ENCODE peak calls at places on chromosomes 6 and 20, in nine cellular contexts. One of them, this sample, is unnamed.

GRCh38 chr6:114304304-114304887 is 38.4 kb downstream of the HS3ST5 start:
- DNase-seq in A549: no peak
- DNase-seq in lower leg skin: no peak
- DNase-seq in mucosa of descending colon: no peak
- DNase-seq in glutamatergic neuron: no peak
- DNase-seq in CD4-positive, alpha-beta T cell: no peak
- DNase-seq in heart right ventricle: no peak
- DNase-seq in tibial nerve: no peak
- DNase-seq in lower lobe of right lung: no peak
- DNase-seq in this sample: no peak

GRCh38 chr6:132456700-132457143 is 55.4 kb upstream of the MOXD1 start:
- DNase-seq in A549: no peak
- DNase-seq in lower leg skin: no peak
- DNase-seq in mucosa of descending colon: peak; percentile 24
- DNase-seq in glutamatergic neuron: peak; percentile 56
- DNase-seq in CD4-positive, alpha-beta T cell: no peak
- DNase-seq in heart right ventricle: peak; percentile 58
- DNase-seq in tibial nerve: no peak
- DNase-seq in lower lobe of right lung: peak; percentile 64
- DNase-seq in this sample: no peak

GRCh38 chr20:2817891-2818595 is 1.9 kb downstream of the TMEM239 start:
- DNase-seq in A549: no peak
- DNase-seq in lower leg skin: no peak
- DNase-seq in mucosa of descending colon: no peak
- DNase-seq in glutamatergic neuron: no peak
- DNase-seq in CD4-positive, alpha-beta T cell: no peak
- DNase-seq in heart right ventricle: no peak
- DNase-seq in tibial nerve: peak; percentile 45
- DNase-seq in lower lobe of right lung: no peak
- DNase-seq in this sample: no peak

GRCh38 chr6:136103763-136104311 is 146.3 kb downstream of the MTFR2 start:
- DNase-seq in A549: no peak
- DNase-seq in lower leg skin: no peak
- DNase-seq in mucosa of descending colon: peak; percentile 16
- DNase-seq in glutamatergic neuron: peak; percentile 32
- DNase-seq in CD4-positive, alpha-beta T cell: no peak
- DNase-seq in heart right ventricle: peak; percentile 89
- DNase-seq in tibial nerve: no peak
- DNase-seq in lower lobe of right lung: no peak
- DNase-seq in this sample: peak; percentile 55

GRCh38 chr6:124881898-124882579 is 80.2 kb upstream of the RNF217 start:
- DNase-seq in A549: no peak
- DNase-seq in lower leg skin: no peak
- DNase-seq in mucosa of descending colon: no peak
- DNase-seq in glutamatergic neuron: peak; percentile 21
- DNase-seq in CD4-positive, alpha-beta T cell: no peak
- DNase-seq in heart right ventricle: no peak
- DNase-seq in tibial nerve: no peak
- DNase-seq in lower lobe of right lung: no peak
- DNase-seq in this sample: no peak

GRCh38 chr6:139765825-139766285 is 391.4 kb upstream of the CITED2 start:
- DNase-seq in A549: peak; percentile 41
- DNase-seq in lower leg skin: no peak
- DNase-seq in mucosa of descending colon: no peak
- DNase-seq in glutamatergic neuron: no peak
- DNase-seq in CD4-positive, alpha-beta T cell: no peak
- DNase-seq in heart right ventricle: no peak
- DNase-seq in tibial nerve: no peak
- DNase-seq in lower lobe of right lung: no peak
- DNase-seq in this sample: no peak

GRCh38 chr6:127857051-127857637 is 43.7 kb downstream of the THEMIS start:
- DNase-seq in A549: no peak
- DNase-seq in lower leg skin: no peak
- DNase-seq in mucosa of descending colon: no peak
- DNase-seq in glutamatergic neuron: no peak
- DNase-seq in CD4-positive, alpha-beta T cell: no peak
- DNase-seq in heart right ventricle: no peak
- DNase-seq in tibial nerve: no peak
- DNase-seq in lower lobe of right lung: no peak
- DNase-seq in this sample: no peak

GRCh38 chr20:57195023-57195758 is 71.2 kb downstream of the BMP7 start:
- DNase-seq in A549: no peak
- DNase-seq in lower leg skin: peak; percentile 65
- DNase-seq in mucosa of descending colon: no peak
- DNase-seq in glutamatergic neuron: no peak
- DNase-seq in CD4-positive, alpha-beta T cell: no peak
- DNase-seq in heart right ventricle: no peak
- DNase-seq in tibial nerve: no peak
- DNase-seq in lower lobe of right lung: no peak
- DNase-seq in this sample: no peak

GRCh38 chr6:158039178-158039557 is 57.5 kb downstream of the SYNJ2 start:
- DNase-seq in A549: no peak
- DNase-seq in lower leg skin: no peak
- DNase-seq in mucosa of descending colon: no peak
- DNase-seq in glutamatergic neuron: no peak
- DNase-seq in CD4-positive, alpha-beta T cell: no peak
- DNase-seq in heart right ventricle: no peak
- DNase-seq in tibial nerve: no peak
- DNase-seq in lower lobe of right lung: peak; percentile 26
- DNase-seq in this sample: no peak

DNA sequence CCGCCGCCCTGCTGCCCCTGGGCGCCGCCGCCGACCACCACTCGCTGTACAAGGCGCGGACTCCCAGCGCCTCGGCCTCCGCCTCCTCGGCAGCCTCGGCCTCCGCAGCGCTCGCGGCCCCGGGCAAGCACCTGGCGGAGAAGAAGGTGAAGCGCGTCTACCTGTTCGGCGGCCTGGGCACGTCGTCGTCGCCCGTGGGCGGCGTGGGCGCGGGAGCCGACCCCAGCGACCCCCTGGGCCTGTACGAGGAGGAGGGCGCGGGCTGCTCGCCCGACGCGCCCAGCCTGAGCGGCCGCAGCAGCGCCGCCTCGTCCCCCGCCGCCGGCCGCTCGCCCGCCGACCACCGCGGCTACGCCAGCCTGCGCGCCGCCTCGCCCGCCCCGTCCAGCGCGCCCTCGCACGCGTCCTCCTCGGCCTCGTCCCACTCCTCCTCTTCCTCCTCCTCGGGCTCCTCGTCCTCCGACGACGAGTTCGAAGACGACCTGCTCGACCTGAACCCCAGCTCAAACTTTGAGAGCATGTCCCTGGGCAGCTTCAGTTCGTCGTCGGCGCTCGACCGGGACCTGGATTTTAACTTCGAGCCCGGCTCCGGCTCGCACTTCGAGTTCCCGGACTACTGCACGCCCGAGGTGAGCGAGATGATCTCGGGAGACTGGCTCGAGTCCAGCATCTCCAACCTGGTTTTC is 1.9 kb downstream of the SOX4 start:
- DNase-seq in A549: no peak
- DNase-seq in lower leg skin: peak; percentile 51
- DNase-seq in mucosa of descending colon: peak; percentile 58
- DNase-seq in glutamatergic neuron: no peak
- DNase-seq in CD4-positive, alpha-beta T cell: no peak
- DNase-seq in heart right ventricle: peak; percentile 39
- DNase-seq in tibial nerve: peak; percentile 18
- DNase-seq in lower lobe of right lung: peak; percentile 66
- DNase-seq in this sample: peak; percentile 56
- TF ChIP-seq CTCF in A549: no peak
- TF ChIP-seq CTCF in lower leg skin: no peak
- TF ChIP-seq CTCF in mucosa of descending colon: no peak
- TF ChIP-seq CTCF in glutamatergic neuron: no peak
- TF ChIP-seq CTCF in CD4-positive, alpha-beta T cell: no peak
- TF ChIP-seq CTCF in heart right ventricle: no peak
- TF ChIP-seq CTCF in tibial nerve: peak; percentile 4
- TF ChIP-seq CTCF in lower lobe of right lung: no peak
- TF ChIP-seq CTCF in this sample: peak; percentile 12

GRCh38 chr6:14524319-14524718 is 406.7 kb downstream of the CD83 start:
- DNase-seq in A549: no peak
- DNase-seq in lower leg skin: peak; percentile 56
- DNase-seq in mucosa of descending colon: peak; percentile 14
- DNase-seq in glutamatergic neuron: no peak
- DNase-seq in CD4-positive, alpha-beta T cell: no peak
- DNase-seq in heart right ventricle: peak; percentile 37
- DNase-seq in tibial nerve: no peak
- DNase-seq in lower lobe of right lung: no peak
- DNase-seq in this sample: peak; percentile 18

GRCh38 chr6:14518515-14519217 is 401.1 kb downstream of the CD83 start:
- DNase-seq in A549: no peak
- DNase-seq in lower leg skin: no peak
- DNase-seq in mucosa of descending colon: no peak
- DNase-seq in glutamatergic neuron: peak; percentile 41
- DNase-seq in CD4-positive, alpha-beta T cell: no peak
- DNase-seq in heart right ventricle: peak; percentile 38
- DNase-seq in tibial nerve: no peak
- DNase-seq in lower lobe of right lung: no peak
- DNase-seq in this sample: peak; percentile 26

GRCh38 chr6:14520029-14520428 is 402.5 kb downstream of the CD83 start:
- DNase-seq in A549: no peak
- DNase-seq in lower leg skin: no peak
- DNase-seq in mucosa of descending colon: no peak
- DNase-seq in glutamatergic neuron: no peak
- DNase-seq in CD4-positive, alpha-beta T cell: no peak
- DNase-seq in heart right ventricle: no peak
- DNase-seq in tibial nerve: no peak
- DNase-seq in lower lobe of right lung: no peak
- DNase-seq in this sample: no peak

GRCh38 chr6:14520536-14520935 is 403.0 kb downstream of the CD83 start:
- DNase-seq in A549: no peak
- DNase-seq in lower leg skin: no peak
- DNase-seq in mucosa of descending colon: no peak
- DNase-seq in glutamatergic neuron: no peak
- DNase-seq in CD4-positive, alpha-beta T cell: no peak
- DNase-seq in heart right ventricle: no peak
- DNase-seq in tibial nerve: no peak
- DNase-seq in lower lobe of right lung: no peak
- DNase-seq in this sample: no peak

GRCh38 chr6:14521141-14521540 is 403.6 kb downstream of the CD83 start:
- DNase-seq in A549: no peak
- DNase-seq in lower leg skin: no peak
- DNase-seq in mucosa of descending colon: no peak
- DNase-seq in glutamatergic neuron: no peak
- DNase-seq in CD4-positive, alpha-beta T cell: no peak
- DNase-seq in heart right ventricle: no peak
- DNase-seq in tibial nerve: no peak
- DNase-seq in lower lobe of right lung: no peak
- DNase-seq in this sample: no peak
- TF ChIP-seq CTCF in A549: no peak
- TF ChIP-seq CTCF in lower leg skin: no peak
- TF ChIP-seq CTCF in mucosa of descending colon: no peak
- TF ChIP-seq CTCF in glutamatergic neuron: no peak
- TF ChIP-seq CTCF in CD4-positive, alpha-beta T cell: no peak
- TF ChIP-seq CTCF in heart right ventricle: no peak
- TF ChIP-seq CTCF in tibial nerve: no peak
- TF ChIP-seq CTCF in lower lobe of right lung: no peak
- TF ChIP-seq CTCF in this sample: no peak

GRCh38 chr6:13428528-13429405 is 58.6 kb downstream of the GFOD1 start:
- DNase-seq in A549: no peak
- DNase-seq in lower leg skin: no peak
- DNase-seq in mucosa of descending colon: no peak
- DNase-seq in glutamatergic neuron: no peak
- DNase-seq in CD4-positive, alpha-beta T cell: no peak
- DNase-seq in heart right ventricle: no peak
- DNase-seq in tibial nerve: no peak
- DNase-seq in lower lobe of right lung: no peak
- DNase-seq in this sample: no peak
- TF ChIP-seq CTCF in A549: no peak
- TF ChIP-seq CTCF in lower leg skin: no peak
- TF ChIP-seq CTCF in mucosa of descending colon: no peak
- TF ChIP-seq CTCF in glutamatergic neuron: no peak
- TF ChIP-seq CTCF in CD4-positive, alpha-beta T cell: no peak
- TF ChIP-seq CTCF in heart right ventricle: no peak
- TF ChIP-seq CTCF in tibial nerve: no peak
- TF ChIP-seq CTCF in lower lobe of right lung: peak; percentile 3
- TF ChIP-seq CTCF in this sample: no peak

GRCh38 chr6:7629321-7629720 is 39.3 kb downstream of the SNRNP48 start:
- DNase-seq in A549: no peak
- DNase-seq in lower leg skin: no peak
- DNase-seq in mucosa of descending colon: no peak
- DNase-seq in glutamatergic neuron: no peak
- DNase-seq in CD4-positive, alpha-beta T cell: no peak
- DNase-seq in heart right ventricle: no peak
- DNase-seq in tibial nerve: no peak
- DNase-seq in lower lobe of right lung: no peak
- DNase-seq in this sample: no peak

GRCh38 chr6:7628915-7629314 is 38.9 kb downstream of the SNRNP48 start:
- DNase-seq in A549: no peak
- DNase-seq in lower leg skin: no peak
- DNase-seq in mucosa of descending colon: no peak
- DNase-seq in glutamatergic neuron: no peak
- DNase-seq in CD4-positive, alpha-beta T cell: no peak
- DNase-seq in heart right ventricle: peak; percentile 31
- DNase-seq in tibial nerve: no peak
- DNase-seq in lower lobe of right lung: no peak
- DNase-seq in this sample: no peak

GRCh38 chr6:7628479-7628878 is 38.5 kb downstream of the SNRNP48 start:
- DNase-seq in A549: no peak
- DNase-seq in lower leg skin: no peak
- DNase-seq in mucosa of descending colon: no peak
- DNase-seq in glutamatergic neuron: no peak
- DNase-seq in CD4-positive, alpha-beta T cell: no peak
- DNase-seq in heart right ventricle: no peak
- DNase-seq in tibial nerve: no peak
- DNase-seq in lower lobe of right lung: no peak
- DNase-seq in this sample: no peak

GRCh38 chr6:7621761-7622160 is 31.8 kb downstream of the SNRNP48 start:
- DNase-seq in A549: no peak
- DNase-seq in lower leg skin: no peak
- DNase-seq in mucosa of descending colon: no peak
- DNase-seq in glutamatergic neuron: no peak
- DNase-seq in CD4-positive, alpha-beta T cell: no peak
- DNase-seq in heart right ventricle: no peak
- DNase-seq in tibial nerve: no peak
- DNase-seq in lower lobe of right lung: no peak
- DNase-seq in this sample: no peak

DNA sequence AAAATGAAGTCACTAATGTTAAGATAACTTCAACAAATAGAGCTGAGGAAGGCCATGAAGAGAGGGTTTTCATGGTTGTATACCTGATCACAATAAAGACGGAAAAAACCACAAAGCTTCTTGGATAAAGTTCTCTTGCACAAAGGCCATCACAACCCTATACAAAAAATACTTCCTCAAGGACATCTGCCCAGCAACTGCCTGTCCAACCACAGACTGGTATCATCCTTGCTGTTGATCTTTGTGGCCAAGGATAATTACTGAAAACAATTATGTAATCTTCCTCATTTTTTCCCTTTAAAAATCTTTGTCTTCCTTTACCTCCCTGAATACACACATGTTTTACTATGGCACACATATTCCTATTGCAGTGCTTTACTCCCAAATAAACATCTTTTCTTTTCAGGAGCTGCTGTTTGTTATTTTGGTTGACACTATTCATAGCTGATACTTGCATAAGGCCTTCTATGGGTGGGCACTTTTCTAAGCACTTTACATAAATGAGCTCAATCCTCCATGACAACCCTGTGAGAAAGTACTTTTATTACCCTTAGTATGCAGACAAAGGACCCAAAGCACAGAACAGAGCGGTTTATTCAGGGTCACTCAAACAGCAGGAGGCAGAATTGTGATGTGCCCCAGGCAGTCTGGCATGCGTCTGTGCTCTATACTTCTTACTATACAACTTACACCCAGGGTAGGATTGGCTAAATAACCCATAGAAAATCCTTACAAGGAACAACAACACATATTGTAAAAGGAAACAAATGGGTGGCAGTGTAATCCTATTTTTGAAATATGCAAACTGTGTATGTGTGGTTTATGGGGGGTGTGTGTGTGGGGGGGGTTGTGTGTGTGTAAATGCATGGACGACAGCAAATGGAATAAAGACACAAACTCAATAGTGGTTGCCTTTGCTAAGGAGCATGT is 35.0 kb downstream of the SNRNP48 start:
- DNase-seq in A549: no peak
- DNase-seq in lower leg skin: no peak
- DNase-seq in mucosa of descending colon: no peak
- DNase-seq in glutamatergic neuron: no peak
- DNase-seq in CD4-positive, alpha-beta T cell: no peak
- DNase-seq in heart right ventricle: no peak
- DNase-seq in tibial nerve: no peak
- DNase-seq in lower lobe of right lung: no peak
- DNase-seq in this sample: no peak
- TF ChIP-seq CTCF in A549: peak; percentile 8
- TF ChIP-seq CTCF in lower leg skin: no peak
- TF ChIP-seq CTCF in mucosa of descending colon: no peak
- TF ChIP-seq CTCF in glutamatergic neuron: no peak
- TF ChIP-seq CTCF in CD4-positive, alpha-beta T cell: no peak
- TF ChIP-seq CTCF in heart right ventricle: no peak
- TF ChIP-seq CTCF in tibial nerve: no peak
- TF ChIP-seq CTCF in lower lobe of right lung: no peak
- TF ChIP-seq CTCF in this sample: no peak

This sample was measured in uterus.